ENCODE peak calls at places on chromosomes 3 and 15, in five cellular contexts. C is stimulated activated CD8-positive, alpha-beta memory T cell treated with anti-CD3 and anti-CD28 coated beads, Interleukin-7, amount 100 ng/mL, for 1 hour; Z is GM04503; F is cardiac muscle cell; T is MCF 10A. B is an unnamed sample.

GRCh38 chr3:113274959-113275556 is 63.7 kb downstream of the BOC start:
- DNase-seq in C (no peak), Z (no peak), F (no peak), T (no peak), B (no peak)

GRCh38 chr3:13748500-13748899 is 131.4 kb downstream of the WNT7A start:
- DNase-seq in C (no peak), Z (no peak), F (no peak), T (no peak), B (no peak)

GRCh38 chr3:141454906-141455602 is 31.8 kb upstream of the RASA2 start:
- DNase-seq in C (no peak), Z (no peak), F (peak), T (peak), B (no peak)

GRCh38 chr3:39264053-39264452 is 15.8 kb downstream of the CX3CR1 start:
- DNase-seq in C (no peak), Z (no peak), F (no peak), T (no peak), B (no peak)

GRCh38 chr3:115862099-115862498 is 238.8 kb downstream of the GAP43 start:
- DNase-seq in C (no peak), Z (no peak), F (no peak), T (no peak), B (no peak)

GRCh38 chr15:25736451-25736850 is 126.7 kb downstream of the ATP10A start:
- DNase-seq in C (no peak), Z (no peak), F (peak), T (no peak), B (no peak)

GRCh38 chr3:185688808-185689207 is 102.7 kb downstream of the SENP2 start:
- DNase-seq in C (no peak), Z (peak), F (peak), T (peak), B (peak)

GRCh38 chr3:9715127-9715526 is 11.5 kb downstream of the CPNE9 start:
- DNase-seq in C (no peak), Z (no peak), F (no peak), T (no peak), B (no peak)

GRCh38 chr3:45706133-45706808 is 17.1 kb downstream of the SACM1L start:
- DNase-seq in C (no peak), Z (no peak), F (no peak), T (no peak), B (no peak)

GRCh38 chr3:72560857-72561675 is 287.2 kb downstream of the SHQ1 start:
- DNase-seq in C (no peak), Z (no peak), F (no peak), T (no peak), B (no peak)

GRCh38 chr15:40454904-40455391 is 14.2 kb downstream of the BAHD1 start:
- DNase-seq in C (no peak), Z (no peak), F (peak), T (peak), B (no peak)

GRCh38 chr3:123353852-123354238 is 95.0 kb downstream of the ADCY5 start:
- DNase-seq in C (no peak), Z (peak), F (peak), T (no peak), B (no peak)

GRCh38 chr3:70308760-70309159 is 3.7 kb downstream of the MDFIC2 start:
- DNase-seq in C (no peak), Z (no peak), F (peak), T (peak), B (peak)

GRCh38 chr3:48157215-48157840 is 30.9 kb downstream of the CDC25A start:
- DNase-seq in C (no peak), Z (no peak), F (peak), T (no peak), B (no peak)

GRCh38 chr15:74642724-74643367 is 27.2 kb downstream of the CLK3 start:
- DNase-seq in C (no peak), Z (no peak), F (peak), T (no peak), B (peak)

GRCh38 chr15:63588826-63589225 is 8.4 kb upstream of the FBXL22 start:
- DNase-seq in C (no peak), Z (no peak), F (no peak), T (no peak), B (no peak)

GRCh38 chr3:72702390-72702789 is 145.9 kb downstream of the SHQ1 start:
- DNase-seq in C (no peak), Z (no peak), F (no peak), T (no peak), B (no peak)

GRCh38 chr15:72515591-72516389 is 41.7 kb downstream of the ARIH1 start:
- DNase-seq in C (no peak), Z (peak), F (peak), T (peak), B (no peak)

GRCh38 chr3:141241248-141242034 is 9.8 kb downstream of the PXYLP1 start:
- DNase-seq in C (no peak), Z (no peak), F (peak), T (no peak), B (no peak)

GRCh38 chr3:42174679-42175660 is 83.8 kb downstream of the TRAK1 start:
- DNase-seq in C (no peak), Z (no peak), F (no peak), T (no peak), B (no peak)

GRCh38 chr15:85692873-85693272 is 101.9 kb downstream of the KLHL25 start:
- DNase-seq in C (no peak), Z (no peak), F (no peak), T (no peak), B (no peak)

GRCh38 chr3:52851348-52851747 is 16.5 kb upstream of the MUSTN1 start:
- DNase-seq in C (no peak), Z (no peak), F (peak), T (peak), B (no peak)

B was measured in head of caudate nucleus.